ENCODE peak calls at places on chromosomes 11 and 22, in four cellular contexts. S is IMR-90; U is CD4-positive, alpha-beta T cell; H is AG04450. W is an unnamed sample.

GRCh38 chr11:73177380-73178091 is 35.4 kb upstream of the FCHSD2 start:
- DNase-seq in H (no peak), U (no peak), S (no peak), W (no peak)

GRCh38 chr11:130522284-130522961 is 74.0 kb downstream of the ADAMTS15 start:
- DNase-seq in S (peak), U (no peak), H (peak), W (peak)

GRCh38 chr11:100562102-100562501 is 125.0 kb upstream of the ARHGAP42 start:
- DNase-seq in U (no peak), H (peak), S (peak), W (peak)

GRCh38 chr11:120996973-120997372 is 26.9 kb upstream of the TBCEL start:
- DNase-seq in S (no peak), U (no peak), H (no peak), W (no peak)

GRCh38 chr11:17703951-17704350 is 15.4 kb upstream of the MYOD1 start:
- DNase-seq in S (peak), U (no peak), H (no peak), W (no peak)

GRCh38 chr11:13033760-13034533 is 24.8 kb downstream of the RASSF10 start:
- DNase-seq in S (no peak), U (no peak), H (no peak), W (no peak)

GRCh38 chr11:76371170-76371569 is 9.8 kb downstream of the THAP12 start:
- DNase-seq in S (peak), H (peak), U (no peak), W (no peak)

GRCh38 chr11:89235121-89235520 is 57.4 kb downstream of the TYR start:
- DNase-seq in S (no peak), H (no peak), U (no peak), W (no peak)

GRCh38 chr11:44308923-44309482 is 936 bp downstream of the ALX4 start:
- DNase-seq in U (no peak), S (no peak), H (no peak), W (no peak)

GRCh38 chr11:72081184-72081644 is 564 bp downstream of the LRRC51 start:
- DNase-seq in H (no peak), S (no peak), U (no peak), W (no peak)

GRCh38 chr11:106461839-106462545 is 384.5 kb downstream of the AASDHPPT start:
- DNase-seq in H (no peak), S (no peak), U (no peak), W (no peak)

GRCh38 chr11:31417357-31417756 is 47.7 kb downstream of the DNAJC24 start:
- DNase-seq in U (no peak), S (no peak), H (no peak), W (no peak)

GRCh38 chr11:70826541-70826943 is 425.8 kb downstream of the SHANK2 start:
- DNase-seq in H (no peak), S (no peak), U (no peak), W (no peak)

GRCh38 chr22:49589301-49589700 is 238.4 kb downstream of the BRD1 start:
- DNase-seq in S (no peak), H (no peak), U (no peak), W (no peak)

GRCh38 chr22:21690401-21690801 is 24.6 kb downstream of the PPIL2 start:
- DNase-seq in U (no peak), H (no peak), S (no peak), W (no peak)

GRCh38 chr11:110000045-110000502 is 93.1 kb upstream of the ZC3H12C start:
- DNase-seq in S (peak), U (no peak), H (peak), W (peak)

GRCh38 chr11:7577883-7578242 is 64.1 kb downstream of the PPFIBP2 start:
- DNase-seq in U (no peak), S (peak), H (no peak), W (no peak)

GRCh38 chr11:65932558-65932919 is 12.7 kb upstream of the TSGA10IP start:
- DNase-seq in U (no peak), H (no peak), S (no peak), W (no peak)

GRCh38 chr11:15801126-15801525 is 555.2 kb downstream of the SOX6 start:
- DNase-seq in U (no peak), H (no peak), S (no peak), W (no peak)

GRCh38 chr11:33268945-33269567 is 11.9 kb downstream of the HIPK3 start:
- DNase-seq in H (no peak), U (no peak), S (peak), W (no peak)

GRCh38 chr11:34769224-34769623 is 147.0 kb downstream of the APIP start:
- DNase-seq in S (no peak), U (no peak), H (no peak), W (no peak)

GRCh38 chr11:57303990-57304579 is 20.7 kb downstream of the TNKS1BP1 start:
- DNase-seq in S (no peak), U (no peak), H (no peak), W (no peak)

GRCh38 chr11:90916706-90917105 is 693.9 kb upstream of the CHORDC1 start:
- DNase-seq in H (no peak), U (no peak), S (no peak), W (no peak)

GRCh38 chr22:33555814-33556522 is 364.3 kb downstream of the LARGE1 start:
- DNase-seq in H (no peak), S (no peak), U (no peak), W (no peak)

GRCh38 chr22:44901301-44901700 is 108.5 kb downstream of the PHF21B start:
- DNase-seq in H (no peak), S (peak), U (no peak), W (no peak)

GRCh38 chr11:116053538-116053919 is 549.3 kb upstream of the CADM1 start:
- DNase-seq in U (no peak), S (no peak), H (no peak), W (no peak)

GRCh38 chr11:86459682-86460460 is 85.2 kb downstream of the CCDC81 start:
- DNase-seq in H (peak), S (peak), U (no peak), W (no peak)

GRCh38 chr22:33654173-33654890 is 265.9 kb downstream of the LARGE1 start:
- DNase-seq in H (no peak), U (no peak), S (no peak), W (no peak)

GRCh38 chr11:17560281-17561110 is 13.4 kb downstream of the OTOG start:
- DNase-seq in S (no peak), U (no peak), H (no peak), W (no peak)

GRCh38 chr11:61091373-61092279 is 10.7 kb upstream of the CD5 start:
- DNase-seq in U (no peak), S (peak), H (no peak), W (no peak)

GRCh38 chr22:39090426-39091064 is 6.5 kb upstream of the APOBEC3H start:
- DNase-seq in H (no peak), U (peak), S (no peak), W (no peak)

GRCh38 chr11:95534809-95535208 is 254.8 kb downstream of the FAM76B start:
- DNase-seq in U (no peak), H (no peak), S (no peak), W (no peak)

GRCh38 chr11:127651175-127651887 is 650.8 kb upstream of the KIRREL3 start:
- DNase-seq in S (peak), H (peak), U (no peak), W (no peak)

DNA sequence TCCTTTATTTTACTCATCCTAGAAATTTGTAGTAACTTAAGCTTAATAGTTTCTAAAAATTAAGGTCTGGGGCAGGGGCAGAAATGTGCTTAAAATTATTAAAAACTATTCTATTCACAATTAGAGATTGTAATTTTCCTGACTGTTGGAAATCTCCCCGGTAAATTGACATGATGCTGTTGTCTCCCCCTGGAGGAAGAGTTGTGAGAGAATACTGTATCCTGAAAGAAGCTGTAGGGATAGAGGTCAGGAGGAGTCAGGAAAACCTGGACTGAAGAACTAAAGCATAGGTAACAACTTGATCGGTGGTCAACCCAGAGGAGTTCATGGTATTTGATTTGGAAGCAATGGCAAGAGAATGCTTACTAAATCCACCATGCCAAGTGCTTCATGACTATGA is 16.2 kb upstream of the ESAM start:
- DNase-seq in H (no peak), U (no peak), S (no peak), W (no peak)
- TF ChIP-seq CTCF in H (peak), U (no peak), S (no peak), W (no peak)

GRCh38 chr11:11148598-11148997 is 204.5 kb downstream of the CSNK2A3 start:
- DNase-seq in H (no peak), S (no peak), U (no peak), W (no peak)

GRCh38 chr11:11146830-11147229 is 206.2 kb downstream of the CSNK2A3 start:
- DNase-seq in U (no peak), H (no peak), S (no peak), W (no peak)

GRCh38 chr11:11143849-11144248 is 209.2 kb downstream of the CSNK2A3 start:
- DNase-seq in U (no peak), S (no peak), H (no peak), W (no peak)

GRCh38 chr11:11149671-11150459 is 203.2 kb downstream of the CSNK2A3 start:
- DNase-seq in H (no peak), S (no peak), U (peak), W (no peak)

DNA sequence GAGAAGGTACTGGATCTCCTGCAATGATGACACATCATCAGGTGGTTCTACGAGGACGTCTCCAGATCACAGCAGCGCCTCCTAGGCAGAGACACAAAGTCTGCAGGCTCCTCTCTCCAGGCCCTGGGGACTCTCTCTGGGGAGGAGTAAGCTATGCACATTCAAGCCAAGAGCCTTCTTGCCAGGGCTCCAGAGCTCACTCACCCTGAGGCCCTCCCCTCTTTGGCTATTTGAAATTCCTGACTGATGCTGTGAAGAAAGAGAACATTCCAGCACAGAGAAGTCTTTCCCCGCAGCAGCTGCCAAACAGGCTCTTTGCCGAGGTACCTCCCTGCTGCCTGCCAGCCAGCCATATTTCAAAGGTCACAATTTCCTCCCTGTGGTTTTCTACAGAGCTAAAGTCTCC is 204.9 kb downstream of the CSNK2A3 start:
- DNase-seq in S (peak), U (peak), H (no peak), W (peak)
- TF ChIP-seq CTCF in S (peak), U (no peak), H (peak), W (peak)

GRCh38 chr11:119705362-119705761 is 23.6 kb downstream of the NECTIN1 start:
- DNase-seq in S (no peak), H (no peak), U (no peak), W (no peak)

GRCh38 chr11:119704849-119705248 is 24.2 kb downstream of the NECTIN1 start:
- DNase-seq in S (no peak), H (no peak), U (no peak), W (no peak)

GRCh38 chr11:119706029-119706428 is 23.0 kb downstream of the NECTIN1 start:
- DNase-seq in H (no peak), S (no peak), U (no peak), W (no peak)

GRCh38 chr11:119709171-119709570 is 19.8 kb downstream of the NECTIN1 start:
- DNase-seq in H (no peak), S (no peak), U (no peak), W (no peak)

GRCh38 chr11:119706887-119707286 is 22.1 kb downstream of the NECTIN1 start:
- DNase-seq in S (no peak), U (no peak), H (no peak), W (no peak)
- TF ChIP-seq CTCF in S (no peak), U (no peak), H (peak), W (no peak)

GRCh38 chr22:26446808-26447515 is 17.9 kb downstream of the ASPHD2 start:
- DNase-seq in U (no peak), S (no peak), H (no peak), W (no peak)

GRCh38 chr22:26443901-26444300 is 14.8 kb downstream of the ASPHD2 start:
- DNase-seq in U (no peak), H (no peak), S (no peak), W (no peak)

GRCh38 chr22:26447594-26448329 is 18.7 kb downstream of the ASPHD2 start:
- DNase-seq in H (no peak), S (no peak), U (no peak), W (no peak)

GRCh38 chr22:26444777-26445176 is 15.7 kb downstream of the ASPHD2 start:
- DNase-seq in S (no peak), U (no peak), H (no peak), W (no peak)

DNA sequence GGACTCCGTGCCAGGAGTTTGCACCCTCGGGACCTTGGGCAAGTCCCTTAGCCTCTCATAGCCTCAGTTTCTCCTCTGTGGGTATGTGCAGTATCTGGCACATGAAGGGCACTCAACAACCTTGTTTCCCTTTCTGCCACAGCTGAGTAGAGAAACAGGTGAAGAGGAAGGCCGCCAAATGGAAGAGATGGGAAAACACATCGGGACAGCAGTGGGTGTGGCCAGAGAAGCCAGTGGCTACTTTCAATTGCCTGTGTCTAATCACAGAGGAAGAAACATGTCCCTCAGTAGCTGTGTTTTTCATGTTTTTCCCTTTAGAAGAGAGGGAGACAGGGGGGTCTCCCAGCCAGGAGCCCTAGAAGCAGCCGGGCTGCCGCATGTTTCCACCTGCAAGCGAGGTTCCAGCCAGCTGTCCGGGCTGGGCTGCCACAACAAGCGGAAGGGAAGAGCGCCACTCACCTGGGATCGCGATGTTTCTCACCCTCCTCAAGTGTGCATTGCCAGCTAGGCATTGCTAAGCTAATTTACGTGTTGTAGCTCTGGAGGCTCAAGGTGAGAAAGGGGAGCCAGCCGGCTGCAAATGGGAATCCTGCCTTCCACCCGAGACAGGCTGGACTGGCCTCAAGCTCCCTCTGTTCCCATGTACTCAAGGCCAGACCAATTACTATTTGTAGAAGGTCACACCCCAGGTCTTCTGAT is 16.7 kb downstream of the ASPHD2 start:
- DNase-seq in S (no peak), H (no peak), U (no peak), W (no peak)
- TF ChIP-seq CTCF in S (no peak), H (no peak), U (no peak), W (no peak)

GRCh38 chr11:83409476-83409875 is 123.3 kb upstream of the CCDC90B start:
- DNase-seq in H (no peak), U (no peak), S (no peak), W (no peak)

GRCh38 chr11:83409891-83410290 is 123.7 kb upstream of the CCDC90B start:
- DNase-seq in U (no peak), H (no peak), S (no peak), W (no peak)

GRCh38 chr11:83408946-83409345 is 122.8 kb upstream of the CCDC90B start:
- DNase-seq in S (no peak), H (no peak), U (no peak), W (no peak)

GRCh38 chr11:83410605-83411565 is 124.7 kb upstream of the CCDC90B start:
- DNase-seq in H (no peak), U (no peak), S (no peak), W (no peak)
- TF ChIP-seq CTCF in H (no peak), U (no peak), S (no peak), W (no peak)

DNA sequence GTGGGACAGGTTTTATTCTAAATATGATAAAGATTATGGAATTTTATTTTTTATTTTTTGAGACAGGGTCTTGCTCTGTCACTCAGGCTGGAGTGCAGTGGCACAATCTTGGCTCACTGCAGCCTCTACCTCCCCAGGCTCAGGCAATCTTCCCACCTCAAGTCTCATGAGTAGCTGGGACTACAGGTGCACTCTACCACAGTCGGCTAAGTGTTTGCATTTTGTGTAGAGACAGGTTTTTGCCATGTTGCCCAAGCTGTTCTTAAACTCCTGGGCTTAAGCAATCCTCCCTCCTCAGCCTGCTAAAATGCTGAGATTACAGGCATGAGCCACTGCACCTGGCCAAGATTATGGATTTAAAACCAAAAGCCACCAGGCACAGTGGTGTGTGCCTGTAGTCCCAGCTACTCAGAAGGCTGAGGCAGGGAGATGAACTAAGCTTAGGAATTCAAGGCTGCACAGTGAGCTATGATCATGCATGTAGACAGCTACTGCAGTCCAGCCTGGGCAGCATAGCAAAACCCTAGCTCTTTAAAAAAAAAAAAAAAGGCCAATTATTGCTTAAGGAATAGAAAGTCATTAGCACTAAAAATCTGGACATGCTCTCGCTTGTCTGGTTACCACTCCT is 20.2 kb upstream of the CCND1 start:
- DNase-seq in H (no peak), U (no peak), S (no peak), W (no peak)
- TF ChIP-seq CTCF in H (no peak), U (no peak), S (no peak), W (no peak)

GRCh38 chr11:2902784-2903671 is 17.5 kb upstream of the CDKN1C start:
- DNase-seq in U (no peak), H (no peak), S (no peak), W (no peak)
- TF ChIP-seq CTCF in U (no peak), H (no peak), S (no peak), W (no peak)

GRCh38 chr11:126114486-126115252 is 52.0 kb upstream of the CDON start:
- DNase-seq in S (peak), U (no peak), H (no peak), W (no peak)

GRCh38 chr11:126113963-126114362 is 51.3 kb upstream of the CDON start:
- DNase-seq in S (no peak), U (no peak), H (no peak), W (no peak)

GRCh38 chr11:126113515-126113957 is 50.9 kb upstream of the CDON start:
- DNase-seq in U (no peak), H (peak), S (peak), W (peak)

GRCh38 chr11:126115253-126115540 is 52.5 kb upstream of the CDON start:
- DNase-seq in S (no peak), U (no peak), H (no peak), W (no peak)

GRCh38 chr11:126115820-126116319 is 53.2 kb upstream of the CDON start:
- DNase-seq in S (peak), H (peak), U (no peak), W (peak)
- TF ChIP-seq CTCF in S (peak), H (peak), U (no peak), W (peak)

DNA sequence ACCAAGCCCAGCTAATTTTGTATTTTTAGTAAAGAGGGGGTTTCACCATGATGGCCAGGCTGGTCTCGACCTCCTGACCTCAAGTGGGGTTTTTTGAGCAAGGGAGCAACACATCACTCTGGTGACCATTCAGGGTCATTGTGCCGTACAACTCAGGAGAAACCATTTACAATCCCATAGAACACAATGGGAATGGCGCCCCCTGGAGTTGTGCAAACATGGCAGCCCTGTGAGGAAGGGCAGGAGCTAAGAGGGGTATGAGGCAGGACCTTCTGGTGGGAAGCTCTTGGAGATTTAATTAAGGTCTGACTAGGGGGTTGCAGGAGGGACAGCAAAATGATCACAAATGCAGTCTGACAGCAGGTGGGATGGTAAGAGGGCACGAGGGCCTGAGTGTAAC is 9.2 kb upstream of the CSF2RB start:
- DNase-seq in U (no peak), S (no peak), H (no peak), W (no peak)
- TF ChIP-seq CTCF in U (no peak), S (no peak), H (no peak), W (no peak)

GRCh38 chr11:1482581-1483444 is 3.8 kb downstream of the MOB2 start:
- DNase-seq in U (no peak), S (no peak), H (no peak), W (no peak)
- TF ChIP-seq CTCF in U (no peak), S (no peak), H (no peak), W (no peak)